ENCODE peak calls at places on chromosomes 4 and X, in five cellular contexts. One of them, this sample, is unnamed.

GRCh38 chr4:10099521-10100325 is 16.9 kb downstream of the WDR1 start:
- DNase-seq in HepG2: no peak
- DNase-seq in K562: no peak
- DNase-seq in GM12878: no peak
- DNase-seq in H1: no peak
- DNase-seq in this sample: no peak

GRCh38 chr4:93764647-93765246 is 63.8 kb upstream of the ATOH1 start:
- DNase-seq in H1: no peak
- DNase-seq in K562: peak; percentile 47
- DNase-seq in HepG2: peak; percentile 18
- DNase-seq in GM12878: no peak
- DNase-seq in this sample: peak; percentile 40

GRCh38 chrX:15854080-15854655 is 445 bp downstream of the AP1S2 start:
- DNase-seq in H1: no peak
- DNase-seq in K562: peak; percentile 76
- DNase-seq in HepG2: peak; percentile 24
- DNase-seq in GM12878: no peak
- DNase-seq in this sample: no peak

GRCh38 chrX:3548743-3549441 is 164.6 kb downstream of the PRKX start:
- DNase-seq in GM12878: no peak
- DNase-seq in H1: no peak
- DNase-seq in K562: no peak
- DNase-seq in HepG2: peak; percentile 0
- DNase-seq in this sample: peak; percentile 7

GRCh38 chr4:11130195-11130975 is 298.3 kb downstream of the HS3ST1 start:
- DNase-seq in GM12878: no peak
- DNase-seq in H1: no peak
- DNase-seq in K562: no peak
- DNase-seq in HepG2: no peak
- DNase-seq in this sample: no peak

GRCh38 chr4:151376540-151376939 is 32.4 kb upstream of the FHIP1A start:
- DNase-seq in GM12878: no peak
- DNase-seq in K562: no peak
- DNase-seq in H1: no peak
- DNase-seq in HepG2: no peak
- DNase-seq in this sample: no peak

GRCh38 chr4:167452922-167453321 is 218.6 kb upstream of the SPOCK3 start:
- DNase-seq in GM12878: no peak
- DNase-seq in H1: no peak
- DNase-seq in HepG2: no peak
- DNase-seq in K562: no peak
- DNase-seq in this sample: no peak

GRCh38 chr4:87839309-87839946 is 6.7 kb downstream of the MEPE start:
- DNase-seq in GM12878: no peak
- DNase-seq in K562: peak; percentile 27
- DNase-seq in HepG2: no peak
- DNase-seq in H1: no peak
- DNase-seq in this sample: no peak

GRCh38 chrX:123121241-123121640 is 62.8 kb upstream of the GRIA3 start:
- DNase-seq in K562: no peak
- DNase-seq in GM12878: no peak
- DNase-seq in H1: no peak
- DNase-seq in HepG2: no peak
- DNase-seq in this sample: no peak

GRCh38 chr4:94517492-94517891 is 65.8 kb downstream of the PDLIM5 start:
- DNase-seq in K562: no peak
- DNase-seq in GM12878: no peak
- DNase-seq in HepG2: no peak
- DNase-seq in H1: no peak
- DNase-seq in this sample: no peak

GRCh38 chr4:112361181-112361791 is 64.1 kb downstream of the ALPK1 start:
- DNase-seq in HepG2: peak; percentile 42
- DNase-seq in GM12878: peak; percentile 82
- DNase-seq in H1: peak; percentile 44
- DNase-seq in K562: peak; percentile 8
- DNase-seq in this sample: no peak

GRCh38 chr4:123418486-123418931 is 21.9 kb downstream of the SPRY1 start:
- DNase-seq in HepG2: peak; percentile 97
- DNase-seq in H1: peak; percentile 73
- DNase-seq in GM12878: no peak
- DNase-seq in K562: no peak
- DNase-seq in this sample: no peak

GRCh38 chr4:164536829-164537228 is 217.1 kb upstream of the SMIM31 start:
- DNase-seq in HepG2: peak; percentile 2
- DNase-seq in H1: no peak
- DNase-seq in GM12878: no peak
- DNase-seq in K562: no peak
- DNase-seq in this sample: peak; percentile 48

GRCh38 chrX:112043997-112044396 is 38.6 kb downstream of the TRPC5 start:
- DNase-seq in GM12878: no peak
- DNase-seq in H1: no peak
- DNase-seq in HepG2: no peak
- DNase-seq in K562: peak; percentile 23
- DNase-seq in this sample: peak; percentile 12

GRCh38 chr4:36163198-36163597 is 81.1 kb downstream of the ARAP2 start:
- DNase-seq in HepG2: no peak
- DNase-seq in H1: no peak
- DNase-seq in GM12878: no peak
- DNase-seq in K562: no peak
- DNase-seq in this sample: no peak

GRCh38 chr4:53598901-53599300 is 7.6 kb upstream of the LNX1 start:
- DNase-seq in H1: no peak
- DNase-seq in K562: no peak
- DNase-seq in GM12878: no peak
- DNase-seq in HepG2: no peak
- DNase-seq in this sample: no peak

GRCh38 chr4:53863731-53864130 is 200.7 kb downstream of the CHIC2 start:
- DNase-seq in K562: no peak
- DNase-seq in HepG2: no peak
- DNase-seq in H1: no peak
- DNase-seq in GM12878: no peak
- DNase-seq in this sample: no peak

GRCh38 chr4:72569719-72570235 is 756 bp upstream of the ADAMTS3 start:
- DNase-seq in HepG2: no peak
- DNase-seq in GM12878: no peak
- DNase-seq in K562: no peak
- DNase-seq in H1: no peak
- DNase-seq in this sample: no peak

GRCh38 chrX:2767631-2768455 is 16.0 kb downstream of the XG start:
- DNase-seq in GM12878: no peak
- DNase-seq in K562: no peak
- DNase-seq in HepG2: peak; percentile 37
- DNase-seq in H1: no peak
- DNase-seq in this sample: peak; percentile 7

GRCh38 chrX:68684291-68684918 is 36.9 kb downstream of the STARD8 start:
- DNase-seq in HepG2: no peak
- DNase-seq in H1: no peak
- DNase-seq in K562: peak; percentile 37
- DNase-seq in GM12878: no peak
- DNase-seq in this sample: no peak

GRCh38 chrX:143854006-143854405 is 29.9 kb upstream of the UBE2NL start:
- DNase-seq in HepG2: no peak
- DNase-seq in H1: no peak
- DNase-seq in K562: no peak
- DNase-seq in GM12878: no peak
- DNase-seq in this sample: no peak

GRCh38 chr4:71941001-71941400 is 90.8 kb upstream of the NPFFR2 start:
- DNase-seq in K562: peak; percentile 58
- DNase-seq in HepG2: peak; percentile 1
- DNase-seq in H1: peak; percentile 7
- DNase-seq in GM12878: no peak
- DNase-seq in this sample: peak; percentile 1

GRCh38 chr4:156790866-156791265 is 180.7 kb downstream of the PDGFC start:
- DNase-seq in GM12878: no peak
- DNase-seq in K562: no peak
- DNase-seq in HepG2: peak; percentile 53
- DNase-seq in H1: no peak
- DNase-seq in this sample: no peak

GRCh38 chr4:134935320-134935719 is 733.7 kb upstream of the PABPC4L start:
- DNase-seq in H1: no peak
- DNase-seq in HepG2: no peak
- DNase-seq in GM12878: no peak
- DNase-seq in K562: peak; percentile 10
- DNase-seq in this sample: no peak

GRCh38 chr4:158722291-158722916 is 792 bp downstream of the PPID start:
- DNase-seq in GM12878: peak; percentile 9
- DNase-seq in HepG2: peak; percentile 52
- DNase-seq in K562: peak; percentile 56
- DNase-seq in H1: no peak
- DNase-seq in this sample: no peak

GRCh38 chrX:150547511-150548115 is 20.8 kb upstream of the MTM1 start:
- DNase-seq in GM12878: no peak
- DNase-seq in K562: peak; percentile 33
- DNase-seq in HepG2: no peak
- DNase-seq in H1: no peak
- DNase-seq in this sample: no peak

GRCh38 chrX:104018126-104018525 is 4.6 kb upstream of the H2BW1 start:
- DNase-seq in K562: no peak
- DNase-seq in HepG2: no peak
- DNase-seq in GM12878: no peak
- DNase-seq in H1: no peak
- DNase-seq in this sample: no peak

GRCh38 chr4:2231082-2231481 is 10.8 kb downstream of the HAUS3 start:
- DNase-seq in GM12878: no peak
- DNase-seq in K562: no peak
- DNase-seq in HepG2: no peak
- DNase-seq in H1: no peak
- DNase-seq in this sample: no peak

GRCh38 chrX:139691843-139692505 is 16.0 kb downstream of the MCF2 start:
- DNase-seq in HepG2: no peak
- DNase-seq in GM12878: no peak
- DNase-seq in H1: no peak
- DNase-seq in K562: no peak
- DNase-seq in this sample: no peak

GRCh38 chrX:132956421-132957210 is 1.8 kb downstream of the HS6ST2 start:
- DNase-seq in HepG2: no peak
- DNase-seq in K562: no peak
- DNase-seq in H1: no peak
- DNase-seq in GM12878: no peak
- DNase-seq in this sample: no peak

GRCh38 chr4:81491943-81492342 is 20.2 kb upstream of the RASGEF1B start:
- DNase-seq in K562: no peak
- DNase-seq in HepG2: no peak
- DNase-seq in GM12878: no peak
- DNase-seq in H1: no peak
- DNase-seq in this sample: no peak

GRCh38 chr4:41358626-41359025 is 101.9 kb downstream of the UCHL1 start:
- DNase-seq in H1: no peak
- DNase-seq in K562: no peak
- DNase-seq in HepG2: no peak
- DNase-seq in GM12878: no peak
- DNase-seq in this sample: no peak

GRCh38 chr4:41969666-41970065 is 11.9 kb upstream of the DCAF4L1 start:
- DNase-seq in H1: no peak
- DNase-seq in K562: no peak
- DNase-seq in GM12878: no peak
- DNase-seq in HepG2: no peak
- DNase-seq in this sample: no peak

GRCh38 chr4:33025236-33025635 is 2305.1 kb downstream of the PCDH7 start:
- DNase-seq in HepG2: no peak
- DNase-seq in H1: no peak
- DNase-seq in K562: no peak
- DNase-seq in GM12878: no peak
- DNase-seq in this sample: no peak
- H2AFZ ChIP-seq in HepG2: no peak overlapping the region
- H2AFZ ChIP-seq in H1: no peak overlapping the region
- H2AFZ ChIP-seq in K562: no peak overlapping the region
- H2AFZ ChIP-seq in GM12878: no peak overlapping the region
- H2AFZ ChIP-seq in this sample: no peak overlapping the region

GRCh38 chr4:77920371-77920770 is 57.7 kb downstream of the MRPL1 start:
- DNase-seq in HepG2: no peak
- DNase-seq in K562: no peak
- DNase-seq in H1: no peak
- DNase-seq in GM12878: no peak
- DNase-seq in this sample: no peak
- TF ChIP-seq ATF3 in HepG2: no peak
- TF ChIP-seq ATF3 in K562: no peak
- TF ChIP-seq ATF3 in H1: no peak
- TF ChIP-seq ATF3 in GM12878: no peak
- TF ChIP-seq ATF3 in this sample: no peak

GRCh38 chr4:137309424-137309823 is 222.9 kb downstream of the PCDH18 start:
- DNase-seq in GM12878: no peak
- DNase-seq in HepG2: no peak
- DNase-seq in K562: no peak
- DNase-seq in H1: no peak
- DNase-seq in this sample: no peak

GRCh38 chr4:137310156-137310555 is 222.1 kb downstream of the PCDH18 start:
- DNase-seq in HepG2: no peak
- DNase-seq in H1: no peak
- DNase-seq in GM12878: no peak
- DNase-seq in K562: no peak
- DNase-seq in this sample: no peak

GRCh38 chr4:137310593-137311490 is 221.5 kb downstream of the PCDH18 start:
- DNase-seq in H1: no peak
- DNase-seq in K562: no peak
- DNase-seq in GM12878: no peak
- DNase-seq in HepG2: no peak
- DNase-seq in this sample: no peak

GRCh38 chr4:137312257-137312656 is 220.0 kb downstream of the PCDH18 start:
- DNase-seq in HepG2: no peak
- DNase-seq in H1: no peak
- DNase-seq in K562: no peak
- DNase-seq in GM12878: no peak
- DNase-seq in this sample: no peak

DNA sequence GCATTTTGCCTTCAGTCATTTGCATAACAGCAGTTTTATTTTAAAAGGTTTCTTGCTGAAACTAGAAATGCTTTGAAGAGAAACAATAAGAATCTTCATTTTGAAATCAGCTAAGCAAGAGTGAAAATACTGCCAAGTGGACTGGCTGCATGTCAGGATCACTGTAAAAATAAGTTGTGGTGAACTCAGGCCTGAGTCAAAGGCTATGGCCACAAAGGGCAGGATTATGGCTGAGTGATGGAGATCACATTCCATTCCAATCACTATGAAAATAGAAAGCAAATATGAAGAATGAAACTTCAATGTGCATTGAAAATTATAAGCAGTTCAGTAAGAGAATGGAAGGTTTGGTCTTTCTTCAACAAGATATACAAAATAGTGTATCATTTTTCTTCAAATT is 224.5 kb downstream of the PCDH18 start:
- DNase-seq in K562: no peak
- DNase-seq in H1: no peak
- DNase-seq in HepG2: no peak
- DNase-seq in GM12878: no peak
- DNase-seq in this sample: no peak
- H2AFZ ChIP-seq in K562: no peak overlapping the region
- H2AFZ ChIP-seq in H1: no peak overlapping the region
- H2AFZ ChIP-seq in HepG2: no peak overlapping the region
- H2AFZ ChIP-seq in GM12878: no peak overlapping the region
- H2AFZ ChIP-seq in this sample: no peak overlapping the region

DNA sequence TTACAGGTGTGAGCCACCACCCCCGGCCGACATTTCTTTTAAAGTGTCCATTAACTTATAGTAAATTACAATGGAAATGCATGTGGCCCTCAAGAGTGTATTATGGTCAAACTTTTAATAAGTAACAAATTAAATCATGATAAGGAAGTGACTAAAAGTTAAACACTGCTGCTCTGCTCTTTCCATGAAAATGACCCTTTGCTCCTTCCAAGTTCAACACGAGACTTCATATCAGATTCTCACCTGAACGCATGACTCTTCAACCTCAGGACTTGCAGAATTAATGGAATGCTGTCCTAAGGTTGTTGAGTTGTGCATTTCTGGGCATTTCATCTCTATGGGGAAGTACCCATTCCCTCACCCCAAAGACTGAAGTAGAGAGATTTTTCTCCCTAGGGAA is 27.1 kb downstream of the AWAT2 start:
- DNase-seq in GM12878: no peak
- DNase-seq in H1: no peak
- DNase-seq in HepG2: no peak
- DNase-seq in K562: no peak
- DNase-seq in this sample: no peak
- TF ChIP-seq ATF3 in GM12878: no peak
- TF ChIP-seq ATF3 in H1: no peak
- TF ChIP-seq ATF3 in HepG2: no peak
- TF ChIP-seq ATF3 in K562: no peak
- TF ChIP-seq ATF3 in this sample: no peak